ENCODE peak calls at places on chromosomes 7 and 10, in nine cellular contexts. E is SJSA1; J is activated T-helper 1 cell treated with anti-CD3 and anti-CD28 coated beads, Interleukin-2, amount 50 U/mL, for 16 hours; T is GF-D8; B is NCI-H446 treated with DMSO at 0.1 percent for 48 hours; F is CD4-positive, alpha-beta memory T cell; N is GM12864; G is HFFc6; U is activated naive CD4-positive, alpha-beta T cell. M is an unnamed sample.

GRCh38 chr10:38032881-38033280 is 22.4 kb downstream of the ZNF33A start:
- DNase-seq in E (no peak), J (no peak), T (no peak), B (no peak), F (no peak), N (no peak), G (no peak), U (no peak), M (no peak)

GRCh38 chr7:85150624-85151023 is 36.2 kb downstream of the SEMA3D start:
- DNase-seq in E (no peak), J (no peak), T (no peak), B (no peak), F (no peak), N (no peak), G (no peak), U (no peak), M (no peak)

GRCh38 chr10:27446091-27446918 is 57.8 kb upstream of the RAB18 start:
- DNase-seq in E (no peak), J (no peak), T (peak), B (no peak), F (no peak), N (no peak), G (peak), U (no peak), M (no peak)

GRCh38 chr7:77351539-77352004 is 64.6 kb downstream of the GSAP start:
- DNase-seq in E (no peak), J (peak), T (peak), B (no peak), F (peak), N (peak), G (no peak), U (no peak), M (no peak)

GRCh38 chr10:129771576-129772471 is 192.2 kb downstream of the EBF3 start:
- DNase-seq in E (peak), J (no peak), T (no peak), B (no peak), F (no peak), N (no peak), G (no peak), U (no peak), M (no peak)

GRCh38 chr7:80724249-80724871 is 85.9 kb downstream of the CD36 start:
- DNase-seq in E (no peak), J (no peak), T (no peak), B (no peak), F (no peak), N (no peak), G (peak), U (no peak), M (no peak)

GRCh38 chr10:24513155-24513554 is 210.5 kb downstream of the ARHGAP21 start:
- DNase-seq in E (no peak), J (no peak), T (no peak), B (no peak), F (no peak), N (no peak), G (no peak), U (no peak), M (no peak)

GRCh38 chr10:71747039-71747807 is 26.1 kb downstream of the VSIR start:
- DNase-seq in E (no peak), J (no peak), T (no peak), B (no peak), F (no peak), N (no peak), G (no peak), U (no peak), M (no peak)

GRCh38 chr10:119634219-119634544 is 17.0 kb upstream of the BAG3 start:
- DNase-seq in E (no peak), J (no peak), T (no peak), B (no peak), F (no peak), N (no peak), G (no peak), U (no peak), M (no peak)

GRCh38 chr7:83732305-83732704 is 83.4 kb upstream of the SEMA3E start:
- DNase-seq in E (no peak), J (no peak), T (no peak), B (no peak), F (no peak), N (no peak), G (no peak), U (no peak), M (no peak)

GRCh38 chr7:19665399-19666008 is 43.3 kb downstream of the POLR1F start:
- DNase-seq in E (no peak), J (no peak), T (peak), B (peak), F (no peak), N (no peak), G (peak), U (no peak), M (no peak)

GRCh38 chr10:122515588-122516231 is 44.8 kb upstream of the DMBT1 start:
- DNase-seq in E (no peak), J (peak), T (no peak), B (no peak), F (peak), N (peak), G (peak), U (no peak), M (no peak)

GRCh38 chr10:3782456-3783312 is 2.3 kb downstream of the KLF6 start:
- DNase-seq in E (peak), J (no peak), T (peak), B (peak), F (peak), N (no peak), G (peak), U (no peak), M (peak)

GRCh38 chr10:73717564-73717963 is 19.7 kb upstream of the AGAP5 start:
- DNase-seq in E (no peak), J (no peak), T (no peak), B (no peak), F (no peak), N (peak), G (no peak), U (no peak), M (no peak)

M was measured in CD14-positive monocyte.